ENCODE peak calls at places on chromosomes 5 and 9, in eight cellular contexts. Q is esophagus squamous epithelium, A is mammary epithelial cell, H is cardiac muscle cell, U is gastrocnemius medialis, O is colonic mucosa, X is upper lobe of right lung, G is stomach. L is an unnamed sample.

GRCh38 chr9:19102181-19102630 is 498 bp downstream of the HAUS6 start:
- DNase-seq in H (peak), O (peak), A (peak), Q (no peak), U (no peak), G (no peak), X (peak), L (peak)

GRCh38 chr5:116046823-116047222 is 14.6 kb downstream of the ARL14EPL start:
- DNase-seq in X (no peak), Q (no peak), U (no peak), H (no peak), G (no peak), O (no peak), A (no peak), L (no peak)

GRCh38 chr5:150780816-150781221 is 2.3 kb downstream of the SMIM3 start:
- DNase-seq in A (peak), G (no peak), O (peak), U (no peak), Q (no peak), X (no peak), H (peak), L (no peak)

GRCh38 chr5:123806644-123807043 is 294.7 kb downstream of the CSNK1G3 start:
- DNase-seq in A (no peak), O (no peak), G (no peak), H (no peak), U (no peak), X (no peak), Q (no peak), L (no peak)

GRCh38 chr5:157597277-157597676 is 21.7 kb upstream of the ADAM19 start:
- DNase-seq in A (no peak), Q (no peak), O (no peak), U (no peak), X (no peak), H (no peak), G (no peak), L (no peak)

GRCh38 chr5:145946112-145946861 is 9.9 kb downstream of the SH3RF2 start:
- DNase-seq in Q (no peak), G (no peak), H (no peak), X (no peak), O (no peak), U (peak), A (peak), L (no peak)

GRCh38 chr5:72410896-72411295 is 90.7 kb downstream of the PTCD2 start:
- DNase-seq in Q (no peak), H (peak), G (no peak), A (no peak), U (no peak), X (no peak), O (no peak), L (no peak)

GRCh38 chr5:106205916-106206571 is 1464.7 kb downstream of the EFNA5 start:
- DNase-seq in X (no peak), G (no peak), A (no peak), O (no peak), H (no peak), Q (no peak), U (no peak), L (no peak)

GRCh38 chr5:63125862-63126261 is 547.2 kb downstream of the LRRC70 start:
- DNase-seq in X (no peak), H (peak), U (no peak), G (no peak), Q (no peak), O (no peak), A (peak), L (peak)

GRCh38 chr5:58317808-58318207 is 142.1 kb downstream of the PLK2 start:
- DNase-seq in A (no peak), U (no peak), G (no peak), O (no peak), Q (no peak), X (no peak), H (no peak), L (no peak)

GRCh38 chr5:153447534-153447933 is 42.9 kb upstream of the GRIA1 start:
- DNase-seq in O (no peak), A (no peak), Q (no peak), H (no peak), X (no peak), G (no peak), U (no peak), L (no peak)

GRCh38 chr5:168227001-168227400 is 64.4 kb upstream of the WWC1 start:
- DNase-seq in X (no peak), O (no peak), U (no peak), A (peak), G (no peak), H (peak), Q (no peak), L (no peak)

GRCh38 chr5:135239461-135240282 is 159.4 kb downstream of the MACROH2A1 start:
- DNase-seq in O (peak), H (no peak), X (peak), U (no peak), G (peak), A (no peak), Q (no peak), L (no peak)

GRCh38 chr9:128007566-128008138 is 26.9 kb upstream of the EEIG1 start:
- DNase-seq in O (peak), A (peak), U (peak), Q (peak), X (peak), G (peak), H (peak), L (no peak)

GRCh38 chr5:61881821-61882220 is 424.2 kb upstream of the KIF2A start:
- DNase-seq in U (no peak), A (peak), G (no peak), O (no peak), Q (no peak), X (no peak), H (no peak), L (no peak)

GRCh38 chr5:524442-525163 is at the start of gene SLC9A3:
- DNase-seq in G (no peak), A (no peak), O (no peak), Q (no peak), U (no peak), X (no peak), H (no peak), L (no peak)

GRCh38 chr5:43231977-43232376 is 40.0 kb downstream of the NIM1K start:
- DNase-seq in A (peak), Q (no peak), X (no peak), H (no peak), G (peak), O (no peak), U (no peak), L (peak)

GRCh38 chr5:173228639-173229380 is 6.2 kb downstream of the NKX2-5 start:
- DNase-seq in Q (no peak), U (no peak), O (no peak), A (no peak), X (no peak), H (no peak), G (no peak), L (no peak)

GRCh38 chr5:23089316-23089715 is 236.2 kb upstream of the CDH12 start:
- DNase-seq in G (no peak), H (no peak), X (no peak), O (no peak), U (no peak), Q (no peak), A (no peak), L (no peak)

GRCh38 chr5:32030686-32031478 is 143.2 kb downstream of the GOLPH3 start:
- DNase-seq in Q (no peak), U (no peak), X (no peak), H (peak), G (no peak), O (no peak), A (no peak), L (no peak)

GRCh38 chr9:81499021-81499454 is 190.3 kb downstream of the TLE1 start:
- DNase-seq in H (peak), Q (no peak), X (no peak), A (no peak), G (no peak), O (no peak), U (peak), L (no peak)

GRCh38 chr9:69176446-69177135 is 2.5 kb downstream of the TJP2 start:
- DNase-seq in X (no peak), H (no peak), O (no peak), A (peak), U (no peak), Q (no peak), G (no peak), L (no peak)

GRCh38 chr5:35230043-35230611 is at the start of gene PRLR:
- DNase-seq in U (peak), X (peak), Q (no peak), H (peak), O (peak), A (peak), G (peak), L (peak)

GRCh38 chr9:98743818-98744611 is 35.3 kb upstream of the GABBR2 start:
- DNase-seq in H (no peak), G (no peak), O (no peak), A (no peak), X (no peak), Q (no peak), U (no peak), L (no peak)

GRCh38 chr9:134778841-134779411 is 101.7 kb upstream of the FCN2 start:
- DNase-seq in A (peak), X (peak), H (peak), G (peak), U (peak), O (peak), Q (no peak), L (peak)

GRCh38 chr5:88140396-88140862 is 128.2 kb downstream of the TMEM161B start:
- DNase-seq in Q (no peak), U (no peak), H (no peak), A (no peak), X (peak), G (peak), O (no peak), L (no peak)

GRCh38 chr5:158074992-158075769 is 216.2 kb upstream of the CLINT1 start:
- DNase-seq in A (peak), U (peak), G (peak), X (no peak), H (peak), O (peak), Q (no peak), L (peak)

GRCh38 chr5:11650936-11651335 is 253.3 kb downstream of the CTNND2 start:
- DNase-seq in O (no peak), X (no peak), U (no peak), Q (no peak), H (no peak), G (no peak), A (no peak), L (no peak)

GRCh38 chr5:171705036-171705435 is 80.6 kb upstream of the SMIM23 start:
- DNase-seq in G (no peak), O (peak), X (no peak), Q (no peak), H (no peak), A (no peak), U (no peak), L (no peak)

GRCh38 chr5:2125901-2126265 is 243.2 kb upstream of the IRX4 start:
- DNase-seq in Q (no peak), U (no peak), X (no peak), A (no peak), O (no peak), G (no peak), H (no peak), L (no peak)

GRCh38 chr9:71675129-71675856 is 93.0 kb downstream of the CEMIP2 start:
- DNase-seq in A (no peak), X (no peak), Q (no peak), U (no peak), O (peak), H (no peak), G (no peak), L (no peak)

GRCh38 chr5:108726446-108727091 is 21.1 kb upstream of the FER start:
- DNase-seq in H (no peak), X (no peak), U (no peak), O (no peak), Q (no peak), A (peak), G (no peak), L (no peak)

GRCh38 chr5:61449756-61450155 is 117.7 kb downstream of the ZSWIM6 start:
- DNase-seq in Q (no peak), U (no peak), O (peak), A (peak), X (no peak), G (no peak), H (no peak), L (no peak)

DNA sequence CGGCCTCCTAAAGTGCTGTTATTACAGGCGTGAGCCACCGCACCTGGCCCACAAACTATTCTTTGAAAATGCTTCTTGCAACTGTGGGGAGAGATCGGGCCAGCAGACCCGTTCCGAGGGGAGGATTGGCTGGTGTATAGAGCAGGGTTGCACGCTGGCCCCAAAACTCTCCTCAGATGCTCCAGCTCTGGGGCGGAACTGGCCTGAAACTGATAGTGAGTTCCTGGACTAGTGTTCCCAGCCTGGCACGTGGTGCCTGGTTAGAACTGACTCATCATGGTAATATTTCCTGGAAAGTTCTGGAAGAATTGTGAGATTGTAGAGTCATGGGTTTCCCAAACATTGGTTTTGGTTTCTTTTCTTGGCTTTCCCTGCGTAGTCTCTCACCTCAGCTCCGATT is 120.5 kb downstream of the FBXL7 start:
- DNase-seq in U (no peak), A (no peak), H (peak), Q (no peak), O (no peak), X (no peak), G (no peak), L (no peak)
- H3K4me3 ChIP-seq in U (no peak), A (no peak), H (no peak), Q (no peak), O (no peak), X (no peak), G (no peak), L (no peak)

DNA sequence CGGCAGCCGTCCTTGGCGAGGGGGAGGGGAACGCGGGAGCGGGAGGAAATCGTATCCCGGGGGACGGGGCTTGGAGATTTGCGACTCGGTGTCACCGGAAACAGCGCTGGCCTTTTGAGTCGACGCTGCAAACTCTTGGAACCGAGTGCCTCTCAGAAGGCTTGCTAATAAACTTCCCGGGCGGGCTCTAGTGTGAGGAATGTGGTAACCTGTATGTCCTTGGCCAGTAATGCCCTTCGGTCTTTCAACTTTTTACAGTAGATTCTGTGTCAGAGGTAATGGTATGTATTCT is 82.7 kb downstream of the PTPDC1 start:
- DNase-seq in Q (peak), U (no peak), X (no peak), O (no peak), H (no peak), A (no peak), G (no peak), L (no peak)
- TF ChIP-seq CTCF in Q (no peak), U (no peak), X (no peak), O (no peak), H (peak), A (peak), G (no peak), L (no peak)

GRCh38 chr5:75566710-75567309 is 44.4 kb upstream of the ANKDD1B start:
- DNase-seq in O (no peak), X (no peak), U (no peak), G (no peak), Q (no peak), H (peak), A (peak), L (peak)
- H3K4me3 ChIP-seq in O (no peak), X (no peak), U (no peak), G (no peak), Q (no peak), H (no peak), A (no peak), L (no peak)

DNA sequence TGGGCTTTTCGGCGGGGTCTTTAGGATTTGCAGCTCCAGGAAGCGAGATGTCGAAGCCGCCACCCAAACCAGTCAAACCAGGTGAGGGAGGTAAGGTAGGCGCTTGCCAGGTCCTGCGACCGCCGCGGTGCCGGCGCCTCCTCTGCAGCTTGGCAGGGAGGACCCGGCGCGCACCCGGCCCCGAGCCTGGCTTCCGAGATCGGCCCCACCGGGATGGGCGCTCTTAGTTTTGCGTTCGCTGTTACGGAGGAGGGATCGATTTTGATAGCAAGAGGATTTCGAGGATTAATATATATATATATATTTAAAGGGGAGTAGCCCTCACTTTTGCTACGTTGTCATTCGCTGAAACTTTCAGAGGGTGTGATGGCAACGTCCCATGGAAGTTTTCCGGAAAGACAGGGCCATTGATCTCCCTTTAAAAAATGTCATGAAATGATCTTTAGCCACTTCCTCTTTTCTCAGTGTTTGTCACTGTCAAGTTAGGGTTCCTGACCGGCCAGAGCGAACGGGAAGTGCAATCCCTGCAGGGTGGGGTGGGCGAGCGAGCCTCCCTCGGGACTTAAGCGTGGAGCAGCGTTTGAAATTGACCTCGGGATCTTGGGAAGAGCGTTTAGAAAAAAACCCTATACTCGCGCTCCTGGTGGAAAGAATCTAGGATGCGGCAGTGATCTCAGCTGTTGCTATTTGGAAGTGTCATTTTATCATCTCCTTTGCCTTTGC is 493 bp downstream of the OSTF1 start:
- DNase-seq in O (peak), H (peak), A (peak), U (peak), G (peak), Q (peak), X (peak), L (peak)
- TF ChIP-seq CTCF in O (peak), H (peak), A (peak), U (peak), G (no peak), Q (peak), X (no peak), L (no peak)

GRCh38 chr5:138449501-138450239 is 10.8 kb downstream of the REEP2 start:
- DNase-seq in U (peak), X (peak), G (peak), H (peak), A (peak), O (peak), Q (no peak), L (peak)
- H3K4me3 ChIP-seq in U (no peak), X (no peak), G (no peak), H (no peak), A (no peak), O (no peak), Q (no peak), L (no peak)

GRCh38 chr5:6085461-6085860 is 292.9 kb downstream of the MED10 start:
- DNase-seq in H (no peak), Q (no peak), A (no peak), U (no peak), X (no peak), O (no peak), G (no peak), L (no peak)
- TF ChIP-seq CTCF in H (no peak), Q (no peak), A (no peak), U (no peak), X (no peak), O (no peak), G (no peak), L (no peak)

DNA sequence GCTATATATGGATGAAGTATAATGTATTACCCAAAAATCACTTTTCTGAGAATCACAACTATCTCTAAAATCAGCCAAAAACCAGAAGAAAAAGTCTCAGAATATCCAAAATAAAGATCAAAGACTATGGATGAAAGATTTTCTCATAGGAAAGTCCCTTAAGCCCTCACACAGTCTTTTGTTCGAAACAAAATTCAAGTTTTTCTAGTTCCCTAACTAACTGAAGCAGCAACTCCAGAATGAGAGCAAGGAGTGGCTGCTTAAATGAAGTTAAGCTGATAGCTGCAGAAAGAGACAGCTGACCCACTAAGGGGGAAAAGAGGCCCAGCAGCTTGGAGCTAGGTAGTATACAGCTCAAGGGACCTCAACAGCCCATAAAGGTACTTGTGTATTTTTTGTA is 8.4 kb downstream of the ZBTB5 start:
- DNase-seq in X (no peak), U (no peak), G (no peak), O (no peak), A (no peak), Q (no peak), H (no peak), L (no peak)
- H3K4me3 ChIP-seq in X (no peak), U (no peak), G (no peak), O (no peak), A (no peak), Q (no peak), H (no peak), L (no peak)

GRCh38 chr9:96419691-96419969 is 1.5 kb upstream of the ZNF367 start:
- DNase-seq in X (no peak), U (no peak), A (no peak), G (no peak), Q (no peak), O (no peak), H (no peak), L (no peak)

GRCh38 chr9:96417610-96418073 is 528 bp downstream of the ZNF367 start:
- DNase-seq in Q (no peak), H (no peak), O (peak), X (peak), G (no peak), U (peak), A (no peak), L (no peak)

GRCh38 chr9:96418074-96418919 is at the start of gene ZNF367:
- DNase-seq in A (peak), G (peak), Q (peak), H (peak), U (peak), O (peak), X (peak), L (peak)

GRCh38 chr9:96418920-96419690 is 935 bp upstream of the ZNF367 start:
- DNase-seq in X (peak), Q (no peak), U (peak), H (peak), O (peak), G (peak), A (peak), L (peak)

GRCh38 chr9:96417051-96417586 is 1.1 kb downstream of the ZNF367 start:
- DNase-seq in Q (peak), U (peak), O (peak), G (peak), A (peak), H (peak), X (peak), L (peak)
- TF ChIP-seq CTCF in Q (peak), U (peak), O (no peak), G (no peak), A (peak), H (peak), X (peak), L (no peak)

GRCh38 chr9:113621309-113621791 is 157.8 kb downstream of the RGS3 start:
- DNase-seq in Q (no peak), A (no peak), X (peak), U (peak), O (no peak), H (peak), G (no peak), L (no peak)

GRCh38 chr9:113619156-113619861 is 155.8 kb downstream of the RGS3 start:
- DNase-seq in U (no peak), H (no peak), X (peak), O (no peak), A (no peak), Q (no peak), G (no peak), L (no peak)

GRCh38 chr9:113620377-113621161 is 157.0 kb downstream of the RGS3 start:
- DNase-seq in U (peak), A (peak), G (peak), Q (no peak), O (peak), X (peak), H (peak), L (peak)

GRCh38 chr9:113622038-113622437 is 158.5 kb downstream of the RGS3 start:
- DNase-seq in G (no peak), Q (no peak), U (no peak), O (no peak), X (no peak), A (no peak), H (no peak), L (no peak)

GRCh38 chr9:113620016-113620376 is 156.5 kb downstream of the RGS3 start:
- DNase-seq in U (no peak), X (peak), A (no peak), O (no peak), H (no peak), Q (no peak), G (no peak), L (no peak)
- H3K4me3 ChIP-seq in U (no peak), X (no peak), A (no peak), O (no peak), H (no peak), Q (no peak), G (no peak), L (no peak)

L was measured in Caco-2.